ENCODE peak calls at places on chromosome 15, in seven cellular contexts. T is HCT116, G is lower leg skin, S is HepG2, V is gastrocnemius medialis, B is esophagus squamous epithelium, J is adrenal gland. W is an unnamed sample.

GRCh38 chr15:71148048-71148447 is 32.8 kb downstream of the THSD4 start:
- DNase-seq in V (peak), S (no peak), T (no peak), J (no peak), G (no peak), B (no peak), W (no peak)

GRCh38 chr15:31326729-31327673 is at the start of gene KLF13:
- DNase-seq in V (no peak), T (no peak), B (no peak), J (peak), G (peak), S (no peak), W (no peak)

GRCh38 chr15:48644498-48644826 is 1.0 kb downstream of the FBN1 start:
- DNase-seq in V (no peak), G (no peak), B (no peak), T (no peak), J (peak), S (no peak), W (peak)

GRCh38 chr15:32867313-32867626 is 149.5 kb downstream of the GREM1 start:
- DNase-seq in G (no peak), T (peak), J (no peak), V (no peak), B (no peak), S (no peak), W (no peak)

GRCh38 chr15:49923671-49924070 is 195.4 kb downstream of the ATP8B4 start:
- DNase-seq in B (no peak), V (no peak), S (no peak), G (no peak), T (no peak), J (no peak), W (no peak)

GRCh38 chr15:34603095-34603494 is 19.6 kb upstream of the GOLGA8B start:
- DNase-seq in G (no peak), B (no peak), S (peak), V (no peak), J (no peak), T (no peak), W (no peak)

GRCh38 chr15:81043568-81044301 is 43.0 kb downstream of the TLNRD1 start:
- DNase-seq in T (no peak), V (no peak), B (no peak), J (no peak), S (no peak), G (no peak), W (no peak)

GRCh38 chr15:50676799-50677483 is 9.7 kb downstream of the TRPM7 start:
- DNase-seq in G (no peak), T (no peak), J (no peak), V (no peak), S (no peak), B (no peak), W (no peak)

GRCh38 chr15:85755942-85756341 is 38.8 kb downstream of the KLHL25 start:
- DNase-seq in G (peak), T (no peak), V (no peak), B (no peak), J (no peak), S (no peak), W (peak)

GRCh38 chr15:29805043-29805707 is 17.1 kb downstream of the TJP1 start:
- DNase-seq in B (no peak), V (no peak), J (peak), G (no peak), S (peak), T (no peak), W (peak)

GRCh38 chr15:61796056-61796455 is 264.2 kb downstream of the VPS13C start:
- DNase-seq in T (no peak), B (no peak), V (no peak), G (no peak), S (no peak), J (no peak), W (no peak)

GRCh38 chr15:39756806-39757522 is 25.7 kb downstream of the FSIP1 start:
- DNase-seq in V (no peak), S (peak), B (no peak), T (peak), G (no peak), J (no peak), W (peak)

GRCh38 chr15:44711356-44712107 is at the start of gene B2M:
- DNase-seq in S (peak), J (peak), B (peak), V (peak), G (peak), T (peak), W (peak)

GRCh38 chr15:70406624-70407390 is 309.1 kb upstream of the TLE3 start:
- DNase-seq in T (no peak), J (no peak), G (peak), B (no peak), S (no peak), V (no peak), W (peak)

GRCh38 chr15:95857758-95858157 is 472.7 kb upstream of the NR2F2 start:
- DNase-seq in T (no peak), G (no peak), V (no peak), B (no peak), J (no peak), S (no peak), W (no peak)

GRCh38 chr15:53197426-53197839 is 407.3 kb upstream of the ONECUT1 start:
- DNase-seq in S (peak), V (peak), T (peak), G (peak), J (peak), B (no peak), W (peak)

GRCh38 chr15:70101459-70102113 is 3.9 kb upstream of the TLE3 start:
- DNase-seq in B (no peak), V (peak), J (peak), T (peak), G (no peak), S (peak), W (peak)

GRCh38 chr15:58383876-58384275 is 47.9 kb upstream of the LIPC start:
- DNase-seq in B (no peak), G (no peak), T (no peak), V (no peak), J (no peak), S (no peak), W (no peak)

GRCh38 chr15:56353740-56354139 is 11.5 kb upstream of the TEX9 start:
- DNase-seq in J (no peak), V (no peak), T (no peak), G (no peak), B (no peak), S (no peak), W (no peak)

GRCh38 chr15:32042269-32042996 is 12.1 kb downstream of the CHRNA7 start:
- DNase-seq in T (peak), S (no peak), V (no peak), B (no peak), G (no peak), J (no peak), W (no peak)

GRCh38 chr15:77584201-77584600 is 48.5 kb downstream of the LINGO1 start:
- DNase-seq in B (no peak), S (peak), V (no peak), T (no peak), G (no peak), J (no peak), W (no peak)

GRCh38 chr15:83846847-83847246 is 192.9 kb downstream of the ADAMTSL3 start:
- DNase-seq in V (no peak), B (no peak), J (no peak), G (no peak), T (no peak), S (no peak), W (no peak)

GRCh38 chr15:31151301-31152233 is 50.0 kb upstream of the TRPM1 start:
- DNase-seq in V (no peak), B (no peak), S (peak), J (peak), G (peak), T (no peak), W (no peak)

GRCh38 chr15:65529754-65530317 is 427 bp upstream of the HACD3 start:
- DNase-seq in V (no peak), G (no peak), B (no peak), J (no peak), T (no peak), S (no peak), W (no peak)

GRCh38 chr15:65533057-65533752 is 2.9 kb downstream of the HACD3 start:
- DNase-seq in B (no peak), J (no peak), G (no peak), V (no peak), T (no peak), S (no peak), W (no peak)

GRCh38 chr15:65528461-65529060 is 1.7 kb upstream of the HACD3 start:
- DNase-seq in T (no peak), G (no peak), J (no peak), B (no peak), S (no peak), V (no peak), W (no peak)

GRCh38 chr15:65532738-65533051 is 2.4 kb downstream of the HACD3 start:
- DNase-seq in T (no peak), J (no peak), B (no peak), G (no peak), V (no peak), S (peak), W (no peak)

DNA sequence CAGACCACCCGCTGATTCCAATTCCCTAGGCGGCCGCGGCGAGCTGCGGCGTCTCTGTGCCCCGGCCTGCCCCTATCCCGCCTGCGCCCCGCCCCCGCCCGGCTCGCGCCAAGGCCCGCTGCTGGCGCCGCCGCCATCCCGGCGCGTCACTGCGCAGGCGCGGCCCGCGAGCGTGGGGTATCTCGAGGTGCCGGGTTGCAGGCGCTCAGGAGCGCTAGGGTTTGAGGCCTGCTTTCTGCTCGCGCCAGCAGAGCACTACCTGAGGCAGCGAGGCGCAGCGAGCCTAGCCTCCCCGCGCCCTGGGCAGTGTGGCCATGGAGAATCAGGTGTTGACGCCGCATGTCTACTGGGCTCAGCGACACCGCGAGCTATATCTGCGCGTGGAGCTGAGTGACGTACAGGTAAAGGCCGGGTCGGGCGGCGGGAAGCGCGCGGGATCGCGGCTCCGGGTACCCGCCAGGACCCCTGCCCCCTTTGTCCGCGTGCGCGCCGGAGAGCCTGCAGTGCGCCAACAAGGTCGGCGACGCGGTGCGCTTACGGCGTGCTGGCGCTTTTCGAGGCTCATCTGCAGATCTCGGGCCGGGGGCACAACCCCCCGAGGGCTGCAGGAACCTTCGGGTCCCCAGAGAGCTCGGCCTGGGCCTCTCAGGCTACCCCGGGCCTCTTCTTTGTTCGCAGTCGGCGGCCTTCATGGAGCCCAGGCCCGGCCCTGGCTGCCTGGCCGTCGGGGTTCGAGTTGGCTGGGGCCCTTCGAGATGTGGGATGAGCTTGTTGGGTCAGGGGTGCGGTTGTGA is at the start of gene HACD3:
- DNase-seq in G (peak), T (peak), B (no peak), J (peak), S (peak), V (peak), W (peak)
- TF ChIP-seq POLR2A in G (peak), T (peak), B (no peak), J (peak), S (peak), V (peak), W (peak)

GRCh38 chr15:65028921-65029735 is at the start of gene MTFMT:
- DNase-seq in J (peak), T (peak), G (peak), V (peak), S (peak), B (peak), W (peak)
- TF ChIP-seq CTCF in J (no peak), T (no peak), G (no peak), V (no peak), S (peak), B (no peak), W (peak)

DNA sequence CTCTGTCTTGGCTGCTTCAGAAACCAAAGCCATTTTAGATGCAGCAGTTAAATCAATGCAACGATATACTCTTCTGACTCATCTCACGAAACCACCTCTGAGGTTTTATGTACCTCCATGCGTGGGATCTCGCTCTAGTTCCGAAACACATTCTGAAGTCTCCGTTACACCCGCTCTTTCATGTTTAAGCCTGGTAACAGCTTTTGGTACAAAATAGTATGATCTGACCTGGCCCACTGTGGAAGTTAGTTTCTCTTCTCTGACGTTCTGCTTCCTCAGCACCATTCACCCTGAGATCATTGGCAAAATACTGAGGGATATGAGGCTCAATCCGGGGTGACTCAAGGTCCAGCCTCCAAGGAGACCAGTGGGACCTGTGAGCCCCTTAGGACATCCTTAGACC is 121.9 kb downstream of the TMEM266 start:
- DNase-seq in B (no peak), G (no peak), T (no peak), S (no peak), J (no peak), V (no peak), W (no peak)
- H3K4me3 ChIP-seq in B (no peak), G (no peak), T (no peak), S (no peak), J (no peak), V (no peak), W (no peak)

GRCh38 chr15:82543155-82543554 is 2.9 kb upstream of the RPS17 start:
- DNase-seq in T (no peak), B (no peak), G (no peak), V (no peak), S (no peak), J (no peak), W (no peak)

GRCh38 chr15:82538961-82539689 is 1.1 kb downstream of the RPS17 start:
- DNase-seq in J (no peak), T (no peak), G (no peak), B (no peak), V (no peak), S (peak), W (no peak)

GRCh38 chr15:82540984-82541431 is 751 bp upstream of the RPS17 start:
- DNase-seq in S (no peak), T (no peak), G (no peak), V (no peak), J (no peak), B (no peak), W (peak)

GRCh38 chr15:82539690-82540054 is 585 bp downstream of the RPS17 start:
- DNase-seq in S (no peak), G (no peak), V (no peak), T (no peak), B (no peak), J (no peak), W (no peak)

GRCh38 chr15:82540055-82540983 is at the start of gene RPS17:
- DNase-seq in T (peak), B (no peak), J (peak), V (peak), S (peak), G (peak), W (peak)
- TF ChIP-seq POLR2A in T (peak), B (no peak), J (peak), V (peak), S (peak), G (no peak), W (peak)

GRCh38 chr15:73464602-73465001 is 21.6 kb downstream of the REC114 start:
- DNase-seq in T (no peak), S (no peak), V (no peak), G (no peak), B (no peak), J (no peak), W (no peak)
- TF ChIP-seq CTCF in T (no peak), S (peak), V (no peak), G (no peak), B (no peak), J (no peak), W (no peak)

GRCh38 chr15:98439523-98439942 is 208.8 kb upstream of the IGF1R start:
- DNase-seq in T (no peak), S (no peak), J (no peak), V (no peak), G (peak), B (no peak), W (no peak)
- H3K4me3 ChIP-seq in T (no peak), S (no peak), J (no peak), V (no peak), G (no peak), B (no peak), W (no peak)

GRCh38 chr15:78928616-78929093 is 16.2 kb downstream of the CTSH start:
- DNase-seq in B (no peak), J (no peak), T (no peak), S (no peak), G (no peak), V (no peak), W (no peak)
- TF ChIP-seq POLR2A in B (no peak), J (no peak), T (no peak), S (no peak), G (no peak), V (no peak), W (no peak)

GRCh38 chr15:25784141-25784540 is 79.0 kb downstream of the ATP10A start:
- DNase-seq in V (no peak), T (no peak), J (no peak), S (no peak), G (no peak), B (no peak), W (no peak)

GRCh38 chr15:25783134-25783533 is 80.0 kb downstream of the ATP10A start:
- DNase-seq in T (no peak), G (no peak), S (no peak), J (no peak), V (no peak), B (no peak), W (no peak)

GRCh38 chr15:25785643-25786029 is 77.5 kb downstream of the ATP10A start:
- DNase-seq in G (no peak), J (no peak), T (no peak), B (no peak), V (no peak), S (no peak), W (no peak)

GRCh38 chr15:25784876-25785642 is 78.1 kb downstream of the ATP10A start:
- DNase-seq in G (no peak), J (no peak), B (no peak), T (no peak), V (peak), S (no peak), W (no peak)

GRCh38 chr15:25783607-25784131 is 79.5 kb downstream of the ATP10A start:
- DNase-seq in S (no peak), J (no peak), B (no peak), G (no peak), T (no peak), V (no peak), W (no peak)
- TF ChIP-seq CTCF in S (peak), J (no peak), B (no peak), G (no peak), T (no peak), V (no peak), W (no peak)

DNA sequence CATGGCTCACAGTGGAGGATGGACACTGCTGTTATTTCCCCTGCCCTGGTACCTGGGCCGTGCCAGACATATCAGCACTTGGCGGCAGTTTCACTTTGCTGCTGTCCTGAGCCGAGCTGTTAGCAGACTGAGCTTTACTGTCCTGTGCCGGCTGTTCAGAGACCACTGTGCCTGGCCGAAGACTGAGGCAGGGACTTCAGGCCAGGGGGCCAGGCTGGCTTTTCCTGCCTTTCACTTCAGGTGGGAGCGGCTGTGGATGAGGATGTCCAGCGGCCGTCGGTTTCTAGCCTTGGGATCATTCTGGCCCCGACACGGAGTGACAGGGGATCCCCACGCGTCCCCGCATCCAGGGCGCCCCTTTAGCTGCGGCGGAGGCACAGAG is 1.0 kb downstream of the ATP10A start:
- DNase-seq in S (no peak), B (no peak), G (no peak), J (no peak), T (no peak), V (no peak), W (no peak)
- H3K4me3 ChIP-seq in S (peak), B (peak), G (peak), J (peak), T (no peak), V (peak), W (peak)

GRCh38 chr15:89335289-89336041 is 841 bp upstream of the POLG start:
- DNase-seq in G (peak), T (no peak), J (peak), V (no peak), B (no peak), S (peak), W (no peak)

GRCh38 chr15:89333011-89333860 is 1.4 kb downstream of the POLG start:
- DNase-seq in G (no peak), S (no peak), V (no peak), B (no peak), J (no peak), T (no peak), W (no peak)

GRCh38 chr15:89332446-89332845 is 2.2 kb downstream of the POLG start:
- DNase-seq in V (no peak), T (peak), S (peak), J (no peak), G (no peak), B (no peak), W (no peak)

GRCh38 chr15:89333959-89334509 is 590 bp downstream of the POLG start:
- DNase-seq in G (no peak), J (no peak), S (no peak), T (no peak), V (no peak), B (no peak), W (no peak)

GRCh38 chr15:89334510-89335288 is at the start of gene POLG:
- DNase-seq in G (peak), J (peak), B (peak), V (peak), S (peak), T (peak), W (peak)
- TF ChIP-seq POLR2A in G (peak), J (peak), B (no peak), V (peak), S (peak), T (peak), W (peak)

W was measured in uterus.